ENCODE peak calls at places on chromosomes 7 and 10, in seven cellular contexts. One of them, this sample, is unnamed.

GRCh38 chr7:158407581-158408331 is 179.9 kb downstream of the PTPRN2 start:
- DNase-seq in A549: peak
- DNase-seq in AG04450: no peak
- DNase-seq in gastrocnemius medialis: no peak
- DNase-seq in Caco-2: no peak
- DNase-seq in prostate gland: no peak
- DNase-seq in psoas muscle: no peak
- DNase-seq in this sample: peak

GRCh38 chr10:89296227-89296648 is 5.6 kb upstream of the IFIT2 start:
- DNase-seq in A549: no peak
- DNase-seq in AG04450: peak
- DNase-seq in gastrocnemius medialis: peak
- DNase-seq in Caco-2: no peak
- DNase-seq in prostate gland: no peak
- DNase-seq in psoas muscle: no peak
- DNase-seq in this sample: peak

GRCh38 chr10:91924212-91925021 is 847 bp downstream of the BTAF1 start:
- DNase-seq in A549: no peak
- DNase-seq in AG04450: no peak
- DNase-seq in gastrocnemius medialis: no peak
- DNase-seq in Caco-2: no peak
- DNase-seq in prostate gland: no peak
- DNase-seq in psoas muscle: no peak
- DNase-seq in this sample: no peak

GRCh38 chr10:93757136-93757535 is 600 bp upstream of the LGI1 start:
- DNase-seq in A549: no peak
- DNase-seq in AG04450: no peak
- DNase-seq in gastrocnemius medialis: peak
- DNase-seq in Caco-2: no peak
- DNase-seq in prostate gland: no peak
- DNase-seq in psoas muscle: no peak
- DNase-seq in this sample: no peak

GRCh38 chr7:26157520-26158105 is 5.6 kb downstream of the NFE2L3 start:
- DNase-seq in A549: no peak
- DNase-seq in AG04450: no peak
- DNase-seq in gastrocnemius medialis: no peak
- DNase-seq in Caco-2: no peak
- DNase-seq in prostate gland: no peak
- DNase-seq in psoas muscle: no peak
- DNase-seq in this sample: no peak

GRCh38 chr10:84208023-84208422 is 13.7 kb downstream of the CDHR1 start:
- DNase-seq in A549: no peak
- DNase-seq in AG04450: no peak
- DNase-seq in gastrocnemius medialis: no peak
- DNase-seq in Caco-2: no peak
- DNase-seq in prostate gland: no peak
- DNase-seq in psoas muscle: no peak
- DNase-seq in this sample: no peak

GRCh38 chr7:19754521-19755116 is 18.8 kb downstream of the TMEM196 start:
- DNase-seq in A549: peak
- DNase-seq in AG04450: no peak
- DNase-seq in gastrocnemius medialis: no peak
- DNase-seq in Caco-2: no peak
- DNase-seq in prostate gland: no peak
- DNase-seq in psoas muscle: no peak
- DNase-seq in this sample: peak

GRCh38 chr7:131459256-131459655 is 97.2 kb downstream of the PODXL start:
- DNase-seq in A549: peak
- DNase-seq in AG04450: no peak
- DNase-seq in gastrocnemius medialis: no peak
- DNase-seq in Caco-2: no peak
- DNase-seq in prostate gland: no peak
- DNase-seq in psoas muscle: no peak
- DNase-seq in this sample: no peak

GRCh38 chr10:91745086-91745831 is 53.0 kb upstream of the TNKS2 start:
- DNase-seq in A549: peak
- DNase-seq in AG04450: no peak
- DNase-seq in gastrocnemius medialis: peak
- DNase-seq in Caco-2: peak
- DNase-seq in prostate gland: no peak
- DNase-seq in psoas muscle: no peak
- DNase-seq in this sample: peak

GRCh38 chr10:114311496-114312195 is 72.6 kb downstream of the VWA2 start:
- DNase-seq in A549: no peak
- DNase-seq in AG04450: no peak
- DNase-seq in gastrocnemius medialis: no peak
- DNase-seq in Caco-2: peak
- DNase-seq in prostate gland: no peak
- DNase-seq in psoas muscle: no peak
- DNase-seq in this sample: no peak

GRCh38 chr7:30914611-30915601 is 3.3 kb downstream of the AQP1 start:
- DNase-seq in A549: peak
- DNase-seq in AG04450: no peak
- DNase-seq in gastrocnemius medialis: peak
- DNase-seq in Caco-2: no peak
- DNase-seq in prostate gland: no peak
- DNase-seq in psoas muscle: peak
- DNase-seq in this sample: peak
- H3K4me3 ChIP-seq in A549: no peak
- H3K4me3 ChIP-seq in AG04450: no peak
- H3K4me3 ChIP-seq in gastrocnemius medialis: peak
- H3K4me3 ChIP-seq in Caco-2: no peak
- H3K4me3 ChIP-seq in prostate gland: no peak
- H3K4me3 ChIP-seq in psoas muscle: peak
- H3K4me3 ChIP-seq in this sample: no peak

DNA sequence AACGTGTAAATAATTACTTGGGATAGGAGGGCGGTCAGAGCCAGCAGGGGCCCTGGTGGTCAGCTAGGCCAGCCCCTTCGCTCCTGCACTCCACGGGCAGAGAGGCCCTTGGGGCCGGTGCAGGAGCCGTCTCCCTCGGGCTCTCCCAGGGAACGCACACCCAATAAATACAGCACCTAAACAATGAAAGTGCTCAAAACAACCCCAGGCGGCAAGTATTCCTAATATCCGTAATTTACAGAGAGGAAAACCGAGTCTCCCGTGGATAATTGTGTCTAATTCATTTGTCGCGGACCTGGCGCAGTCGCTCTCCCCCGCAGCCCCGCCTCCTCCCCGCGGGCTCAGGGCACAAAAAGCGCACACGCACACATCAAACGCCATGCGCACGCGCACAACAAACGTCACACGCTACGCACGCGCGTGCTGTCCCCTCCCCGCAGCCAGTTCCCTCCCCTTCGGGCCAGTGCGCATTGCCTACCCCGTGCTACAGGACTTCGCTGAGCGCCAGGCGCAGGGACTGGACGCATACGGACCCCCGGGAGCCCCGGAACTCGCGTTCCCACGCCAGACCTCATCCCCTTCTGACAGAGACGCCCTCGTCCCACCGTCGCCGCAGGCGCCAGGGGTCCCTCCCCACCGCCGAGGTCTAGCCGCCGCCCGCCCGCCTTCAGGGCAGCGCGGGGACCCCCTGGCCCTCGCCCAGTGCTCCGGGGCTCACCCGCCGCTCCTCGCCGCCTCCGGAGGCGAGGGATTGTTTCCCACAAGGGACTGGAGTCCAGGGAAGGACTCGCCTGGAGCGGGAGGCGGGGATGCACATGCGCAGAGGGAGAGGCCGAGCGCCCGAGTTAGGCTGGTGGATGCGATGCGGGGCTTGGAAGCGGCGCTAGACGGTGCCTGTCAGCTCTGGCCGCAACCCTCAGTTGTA is at the start of gene ZNF248:
- DNase-seq in A549: peak
- DNase-seq in AG04450: peak
- DNase-seq in gastrocnemius medialis: peak
- DNase-seq in Caco-2: peak
- DNase-seq in prostate gland: peak
- DNase-seq in psoas muscle: peak
- DNase-seq in this sample: peak
- TF ChIP-seq CTCF in A549: no peak
- TF ChIP-seq CTCF in AG04450: no peak
- TF ChIP-seq CTCF in gastrocnemius medialis: no peak
- TF ChIP-seq CTCF in Caco-2: no peak
- TF ChIP-seq CTCF in prostate gland: no peak
- TF ChIP-seq CTCF in psoas muscle: no peak
- TF ChIP-seq CTCF in this sample: peak

GRCh38 chr7:149010451-149010850 is 17.9 kb downstream of the PDIA4 start:
- DNase-seq in A549: no peak
- DNase-seq in AG04450: no peak
- DNase-seq in gastrocnemius medialis: no peak
- DNase-seq in Caco-2: no peak
- DNase-seq in prostate gland: no peak
- DNase-seq in psoas muscle: no peak
- DNase-seq in this sample: no peak
- H3K4me3 ChIP-seq in A549: no peak
- H3K4me3 ChIP-seq in AG04450: no peak
- H3K4me3 ChIP-seq in gastrocnemius medialis: no peak
- H3K4me3 ChIP-seq in Caco-2: no peak
- H3K4me3 ChIP-seq in prostate gland: no peak
- H3K4me3 ChIP-seq in psoas muscle: no peak
- H3K4me3 ChIP-seq in this sample: no peak

DNA sequence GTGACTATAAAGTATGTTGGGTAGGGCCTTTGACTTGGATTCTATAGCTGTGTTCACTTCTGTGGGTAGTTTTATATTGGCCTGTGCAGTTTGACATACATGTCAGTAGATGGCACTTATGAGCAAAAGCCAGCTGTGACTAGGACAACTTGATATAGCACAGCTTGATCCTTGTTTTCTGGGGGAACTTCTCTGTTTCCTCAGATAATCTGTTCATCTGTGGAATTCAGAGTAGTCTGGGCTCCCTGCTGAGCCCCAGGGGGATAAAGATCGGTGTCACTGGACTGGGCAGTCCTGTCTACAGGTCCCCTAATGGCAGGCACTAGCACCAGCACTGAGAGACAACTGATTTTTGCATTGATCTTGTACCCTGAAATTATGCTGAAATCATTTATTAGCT is 25.4 kb downstream of the CYP2C9 start:
- DNase-seq in A549: peak
- DNase-seq in AG04450: no peak
- DNase-seq in gastrocnemius medialis: no peak
- DNase-seq in Caco-2: peak
- DNase-seq in prostate gland: no peak
- DNase-seq in psoas muscle: no peak
- DNase-seq in this sample: peak
- TF ChIP-seq CTCF in A549: peak
- TF ChIP-seq CTCF in AG04450: peak
- TF ChIP-seq CTCF in gastrocnemius medialis: no peak
- TF ChIP-seq CTCF in Caco-2: peak
- TF ChIP-seq CTCF in prostate gland: no peak
- TF ChIP-seq CTCF in psoas muscle: peak
- TF ChIP-seq CTCF in this sample: peak

DNA sequence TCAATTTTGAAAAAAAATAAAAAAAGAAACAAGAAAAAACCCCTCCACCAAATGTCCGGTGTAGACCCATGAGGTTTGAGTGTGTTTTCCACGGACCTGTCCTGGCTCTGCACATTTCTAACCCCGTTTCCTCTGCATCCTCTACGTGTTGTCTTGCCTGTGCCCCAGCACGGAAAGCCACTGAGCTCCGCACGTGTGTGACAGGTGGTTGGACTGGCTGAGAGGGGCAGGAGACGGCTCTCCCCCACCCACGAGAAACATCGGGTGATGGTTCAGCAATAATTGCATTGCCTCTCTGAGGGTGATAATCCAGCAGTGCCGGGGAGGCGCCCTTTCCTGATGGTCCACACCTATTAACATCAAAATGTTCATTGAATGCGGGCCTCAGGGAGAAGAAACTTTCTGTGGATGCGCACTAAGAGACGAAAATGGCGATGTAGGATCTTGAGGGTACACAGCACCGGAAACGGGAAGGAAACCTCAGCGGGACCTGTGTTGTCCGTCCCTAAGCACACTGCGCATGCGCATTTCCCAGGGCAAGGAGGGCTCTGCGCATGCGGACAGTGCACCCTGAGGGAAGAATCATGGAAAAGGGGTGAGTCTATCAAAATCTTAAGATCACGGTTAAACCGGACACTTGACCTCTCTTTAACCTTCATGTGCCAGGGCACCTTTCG is 470.1 kb upstream of the ADARB2 start:
- DNase-seq in A549: no peak
- DNase-seq in AG04450: no peak
- DNase-seq in gastrocnemius medialis: no peak
- DNase-seq in Caco-2: no peak
- DNase-seq in prostate gland: no peak
- DNase-seq in psoas muscle: no peak
- DNase-seq in this sample: no peak
- H3K4me3 ChIP-seq in A549: no peak
- H3K4me3 ChIP-seq in AG04450: no peak
- H3K4me3 ChIP-seq in gastrocnemius medialis: no peak
- H3K4me3 ChIP-seq in Caco-2: no peak
- H3K4me3 ChIP-seq in prostate gland: no peak
- H3K4me3 ChIP-seq in psoas muscle: no peak
- H3K4me3 ChIP-seq in this sample: no peak

DNA sequence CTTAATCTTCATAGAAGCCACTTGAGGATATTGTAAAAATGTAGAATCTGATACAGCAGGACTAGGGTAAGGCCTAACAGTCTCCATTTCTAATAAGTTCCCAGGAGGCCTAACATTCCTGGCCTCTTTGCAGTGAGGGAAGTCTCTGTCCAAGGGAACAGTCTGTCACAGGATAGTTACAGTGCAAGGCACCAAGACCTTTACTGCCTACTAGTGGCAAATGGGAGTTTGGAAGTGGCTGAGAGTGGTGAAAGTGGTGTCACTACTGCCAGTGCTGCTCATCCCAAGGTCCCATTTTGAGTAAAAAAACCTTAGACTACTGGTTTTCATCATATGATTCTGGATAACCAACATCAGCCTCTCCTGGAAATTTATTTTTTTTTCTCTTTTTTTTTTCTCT is 619.5 kb upstream of the SEMA3D start:
- DNase-seq in A549: peak
- DNase-seq in AG04450: no peak
- DNase-seq in gastrocnemius medialis: no peak
- DNase-seq in Caco-2: no peak
- DNase-seq in prostate gland: no peak
- DNase-seq in psoas muscle: no peak
- DNase-seq in this sample: no peak
- TF ChIP-seq CTCF in A549: no peak
- TF ChIP-seq CTCF in AG04450: peak
- TF ChIP-seq CTCF in gastrocnemius medialis: no peak
- TF ChIP-seq CTCF in Caco-2: no peak
- TF ChIP-seq CTCF in prostate gland: no peak
- TF ChIP-seq CTCF in psoas muscle: no peak
- TF ChIP-seq CTCF in this sample: no peak

This sample was measured in AG10803.